ENCODE peak calls at places on chromosomes 4 and X, in ten cellular contexts. E is tibial artery; Q is right lobe of liver; B is BE2C; K is lung; I is brain microvascular endothelial cell; T is PC-9; H is hepatocyte; V is mucosa of descending colon; J is CD4-positive, CD25-positive, alpha-beta regulatory T cell. P is an unnamed sample.

GRCh38 chrX:153400146-153401132 is 711 bp downstream of the PNMA6E start:
- DNase-seq in E (no peak), Q (no peak), B (peak; percentile 72), K (no peak), I (no peak), T (no peak), H (no peak), V (peak; percentile 42), J (peak; percentile 20), P (no peak)

GRCh38 chr4:156999175-156999517 is 27.5 kb upstream of the PDGFC start:
- DNase-seq in E (peak; percentile 26), Q (no peak), B (peak; percentile 10), K (peak; percentile 77), I (peak; percentile 99), T (peak; percentile 90), H (peak; percentile 89), V (peak; percentile 43), J (no peak), P (peak; percentile 87)

GRCh38 chrX:13569479-13570244 is at the start of gene EGFL6:
- DNase-seq in E (no peak), Q (peak; percentile 15), B (no peak), K (no peak), I (no peak), T (no peak), H (peak; percentile 13), V (no peak), J (no peak), P (no peak)

GRCh38 chrX:48958635-48959094 is 1.3 kb upstream of the OTUD5 start:
- DNase-seq in E (peak; percentile 42), Q (peak; percentile 37), B (peak; percentile 12), K (no peak), I (peak; percentile 65), T (peak; percentile 42), H (peak; percentile 65), V (peak; percentile 48), J (no peak), P (no peak)

GRCh38 chr4:168796362-168797106 is 213.5 kb downstream of the CBR4 start:
- DNase-seq in E (no peak), Q (peak; percentile 46), B (no peak), K (no peak), I (peak; percentile 96), T (peak; percentile 68), H (peak; percentile 67), V (no peak), J (no peak), P (no peak)

GRCh38 chr4:153142700-153143438 is 61.4 kb upstream of the TRIM2 start:
- DNase-seq in E (peak; percentile 65), Q (peak; percentile 74), B (peak; percentile 87), K (peak; percentile 82), I (peak; percentile 68), T (peak; percentile 52), H (peak; percentile 86), V (peak; percentile 94), J (peak; percentile 59), P (no peak)

GRCh38 chrX:133495464-133496391 is 80.4 kb upstream of the GPC4 start:
- DNase-seq in E (peak; percentile 48), Q (no peak), B (no peak), K (no peak), I (no peak), T (no peak), H (peak; percentile 31), V (peak; percentile 53), J (no peak), P (peak; percentile 9)

GRCh38 chr4:152385551-152385950 is 150.3 kb downstream of the FBXW7 start:
- DNase-seq in E (no peak), Q (no peak), B (no peak), K (no peak), I (no peak), T (no peak), H (peak; percentile 15), V (no peak), J (peak; percentile 8), P (no peak)

GRCh38 chr4:181301735-181302380 is 941.3 kb upstream of the TENM3 start:
- DNase-seq in E (no peak), Q (peak; percentile 55), B (peak; percentile 60), K (no peak), I (peak; percentile 11), T (no peak), H (peak; percentile 68), V (peak; percentile 79), J (no peak), P (no peak)

GRCh38 chr4:168707205-168707604 is 210.4 kb downstream of the PALLD start:
- DNase-seq in E (no peak), Q (no peak), B (no peak), K (no peak), I (no peak), T (no peak), H (no peak), V (no peak), J (no peak), P (no peak)

GRCh38 chr4:174332741-174333493 is 49.2 kb downstream of the CEP44 start:
- DNase-seq in E (no peak), Q (no peak), B (no peak), K (no peak), I (no peak), T (no peak), H (no peak), V (no peak), J (no peak), P (no peak)

GRCh38 chr4:81606796-81607550 is 135.3 kb upstream of the RASGEF1B start:
- DNase-seq in E (peak; percentile 19), Q (peak; percentile 24), B (no peak), K (peak; percentile 35), I (no peak), T (no peak), H (peak; percentile 13), V (peak; percentile 25), J (no peak), P (no peak)

GRCh38 chrX:13685126-13685763 is 3.7 kb upstream of the RAB9A start:
- DNase-seq in E (no peak), Q (no peak), B (no peak), K (no peak), I (peak; percentile 9), T (peak; percentile 64), H (no peak), V (no peak), J (no peak), P (no peak)

GRCh38 chr4:3827616-3828492 is 61.7 kb downstream of the ADRA2C start:
- DNase-seq in E (peak; percentile 66), Q (peak; percentile 97), B (peak; percentile 96), K (peak; percentile 74), I (no peak), T (peak; percentile 50), H (peak; percentile 53), V (peak; percentile 89), J (no peak), P (no peak)

GRCh38 chr4:1469596-1470392 is 63.6 kb upstream of the NKX1-1 start:
- DNase-seq in E (no peak), Q (peak; percentile 15), B (no peak), K (no peak), I (no peak), T (no peak), H (no peak), V (no peak), J (no peak), P (no peak)

GRCh38 chr4:102625232-102625930 is 124.2 kb downstream of the NFKB1 start:
- DNase-seq in E (peak; percentile 33), Q (peak; percentile 66), B (peak; percentile 26), K (no peak), I (no peak), T (no peak), H (peak; percentile 47), V (peak; percentile 42), J (peak; percentile 72), P (no peak)

DNA sequence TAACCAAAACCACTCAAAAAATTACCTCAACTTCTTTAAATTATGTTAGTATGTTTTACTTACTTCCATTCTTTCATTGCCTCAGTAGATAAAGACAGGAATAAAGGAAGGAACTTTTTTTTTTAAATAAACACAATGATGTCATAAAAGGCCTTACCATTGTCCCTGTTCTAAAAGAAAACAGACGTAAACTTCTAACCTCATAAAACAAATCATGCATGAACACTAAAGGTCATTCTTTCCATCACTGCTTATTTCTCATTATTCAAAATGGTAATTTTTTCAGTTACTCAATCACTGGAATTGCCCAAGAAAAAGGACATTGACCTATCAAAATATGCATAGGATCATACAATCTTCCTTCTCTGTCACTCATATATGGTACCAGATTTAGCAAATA is 32.2 kb upstream of the ARMCX2 start:
- DNase-seq in E (no peak), Q (no peak), B (no peak), K (no peak), I (no peak), T (no peak), H (no peak), V (no peak), J (no peak), P (no peak)
- H3K4me3 ChIP-seq in E (no peak overlapping the region), Q (no peak overlapping the region), B (no peak overlapping the region), K (no peak overlapping the region), I (no peak overlapping the region), T (no peak overlapping the region), H (no peak overlapping the region), V (no peak overlapping the region), J (no peak overlapping the region), P (no peak overlapping the region)

DNA sequence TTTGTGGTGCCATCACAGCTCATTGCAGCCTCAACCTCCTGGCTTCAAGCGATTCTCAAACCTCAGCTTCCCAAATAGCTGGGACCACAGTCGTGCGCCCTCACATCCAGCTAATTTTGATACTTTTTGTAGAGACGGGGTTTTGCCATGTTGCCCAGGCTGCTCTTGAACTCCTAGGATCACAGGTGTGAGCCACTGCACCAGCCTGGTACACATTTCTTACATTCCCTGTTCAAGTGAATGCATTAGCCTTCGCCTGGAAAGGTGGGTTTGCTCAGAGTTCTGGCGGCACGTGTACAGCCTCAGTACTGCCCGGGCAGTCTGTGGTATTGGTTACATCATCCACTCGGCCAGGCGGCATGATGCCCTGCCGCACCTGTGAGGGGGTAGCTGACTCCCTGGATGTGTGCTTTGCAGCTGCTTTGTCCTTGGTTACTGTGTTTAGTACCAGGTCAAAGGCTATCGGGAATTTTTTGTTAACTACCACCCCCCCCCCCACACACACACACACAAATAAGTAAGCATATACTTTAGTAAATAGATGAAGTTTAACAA is 57.1 kb downstream of the TNIP2 start:
- DNase-seq in E (no peak), Q (peak; percentile 59), B (no peak), K (no peak), I (no peak), T (no peak), H (no peak), V (no peak), J (no peak), P (no peak)
- H3K36me3 ChIP-seq in E (peaks cover 99% of the 10 kb centered on the region), Q (no peaks in the 10 kb centered on the region), B (peaks cover 88% of the 10 kb centered on the region), K (peaks cover 63% of the 10 kb centered on the region), I (peaks cover 82% of the 10 kb centered on the region), T (no peaks in the 10 kb centered on the region), H (no peaks in the 10 kb centered on the region), V (peaks cover 24% of the 10 kb centered on the region), J (peaks cover 95% of the 10 kb centered on the region), P (peaks cover 46% of the 10 kb centered on the region)

DNA sequence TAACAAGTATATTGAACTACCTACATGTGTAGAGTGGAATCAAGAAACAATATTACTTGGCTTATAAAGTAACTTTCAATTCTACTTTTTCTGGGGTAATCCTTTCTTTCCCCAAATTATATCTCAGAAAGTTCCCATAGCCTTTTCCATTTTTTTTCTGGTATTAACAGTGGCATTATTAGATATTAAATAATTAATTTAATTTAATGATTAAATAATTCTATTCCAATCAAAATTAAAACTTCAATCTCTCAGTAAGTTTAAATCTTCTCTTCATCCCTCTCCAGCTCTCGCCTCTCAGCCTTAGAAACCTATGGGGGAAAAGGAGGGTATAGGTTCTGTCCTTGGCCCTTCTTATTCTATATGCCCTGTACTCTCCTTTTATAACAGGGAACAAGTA is 262.4 kb downstream of the INPP4B start:
- DNase-seq in E (no peak), Q (no peak), B (no peak), K (no peak), I (no peak), T (no peak), H (no peak), V (no peak), J (no peak), P (no peak)
- H3K4me3 ChIP-seq in E (no peak overlapping the region), Q (no peak overlapping the region), B (no peak overlapping the region), K (no peak overlapping the region), I (no peak overlapping the region), T (no peak overlapping the region), H (no peak overlapping the region), V (no peak overlapping the region), J (no peak overlapping the region), P (no peak overlapping the region)

GRCh38 chr4:154542264-154542879 is 7.8 kb downstream of the PLRG1 start:
- DNase-seq in E (no peak), Q (no peak), B (no peak), K (no peak), I (no peak), T (no peak), H (no peak), V (peak; percentile 7), J (no peak), P (no peak)
- H3K36me3 ChIP-seq in E (peaks cover 99% of the 10 kb centered on the region), Q (peaks cover 20% of the 10 kb centered on the region), B (peaks cover 76% of the 10 kb centered on the region), K (peaks cover 15% of the 10 kb centered on the region), I (peaks cover 72% of the 10 kb centered on the region), T (peaks cover 35% of the 10 kb centered on the region), H (no peaks in the 10 kb centered on the region), V (peaks cover 9% of the 10 kb centered on the region), J (peaks cover 98% of the 10 kb centered on the region), P (peaks cover 8% of the 10 kb centered on the region)

P was measured in BJ.